ENCODE peak calls at places on chromosomes 3 and 15, in four cellular contexts. W, J, B and C are unnamed samples.

GRCh38 chr15:80710635-80711553 is 15.8 kb downstream of the ABHD17C start:
- DNase-seq in J (no peak), B (no peak), W (no peak), C (no peak)

GRCh38 chr3:194637066-194637465 is 3.8 kb upstream of the TMEM44 start:
- DNase-seq in J (no peak), W (no peak), B (no peak), C (no peak)

GRCh38 chr15:63628123-63628822 is 31.1 kb downstream of the FBXL22 start:
- DNase-seq in W (no peak), B (no peak), J (no peak), C (no peak)

GRCh38 chr3:191499307-191500125 is 38.6 kb downstream of the PYDC2 start:
- DNase-seq in B (no peak), W (peak), J (no peak), C (peak)

GRCh38 chr15:88385078-88385700 is 82.0 kb downstream of the MRPL46 start:
- DNase-seq in J (no peak), B (no peak), W (no peak), C (no peak)

GRCh38 chr3:187072582-187072981 is 66.7 kb downstream of the RPL39L start:
- DNase-seq in W (no peak), B (no peak), J (no peak), C (no peak)

GRCh38 chr15:41160639-41161315 is 44.7 kb upstream of the INO80 start:
- DNase-seq in W (no peak), B (no peak), J (no peak), C (no peak)

GRCh38 chr3:142724682-142725351 is 983 bp downstream of the TRPC1 start:
- DNase-seq in J (peak), W (peak), B (peak), C (no peak)